ENCODE peak calls at places on chromosomes 11 and 22, in five cellular contexts. C is OCI-LY7, X is upper lobe of left lung, T is HCT116, Q is thoracic aorta. M is an unnamed sample.

GRCh38 chr11:18016789-18017188 is 3.9 kb upstream of the SERGEF start:
- DNase-seq in C (no peak), X (no peak), T (no peak), Q (no peak), M (no peak)

GRCh38 chr22:21101877-21102638 is 56.3 kb downstream of the LRRC74B start:
- DNase-seq in C (no peak), X (no peak), T (no peak), Q (no peak), M (no peak)

GRCh38 chr11:47376543-47377371 is 1.6 kb downstream of the SPI1 start:
- DNase-seq in C (peak), X (peak), T (no peak), Q (no peak), M (no peak)

GRCh38 chr11:69874984-69875673 is 55.9 kb upstream of the FGF3 start:
- DNase-seq in C (no peak), X (peak), T (no peak), Q (no peak), M (no peak)

GRCh38 chr22:42154731-42155543 is 24.3 kb upstream of the CYP2D6 start:
- DNase-seq in C (no peak), X (no peak), T (no peak), Q (no peak), M (no peak)

GRCh38 chr11:104731890-104732289 is 166.4 kb downstream of the CASP12 start:
- DNase-seq in C (no peak), X (no peak), T (no peak), Q (no peak), M (no peak)

GRCh38 chr11:14969922-14970323 is 2.2 kb downstream of the CALCA start:
- DNase-seq in C (peak), X (peak), T (peak), Q (no peak), M (no peak)

GRCh38 chr22:44448271-44448780 is 49.7 kb downstream of the RTL6 start:
- DNase-seq in C (no peak), X (no peak), T (no peak), Q (peak), M (peak)

GRCh38 chr11:36488096-36488495 is 22.0 kb downstream of the TRAF6 start:
- DNase-seq in C (peak), X (no peak), T (no peak), Q (no peak), M (no peak)

GRCh38 chr22:44393066-44393465 is 80.3 kb upstream of the SHISAL1 start:
- DNase-seq in C (no peak), X (no peak), T (no peak), Q (no peak), M (no peak)

GRCh38 chr22:39518996-39519680 is 1.2 kb upstream of the ATF4 start:
- DNase-seq in C (peak), X (no peak), T (no peak), Q (no peak), M (peak)

GRCh38 chr11:125312812-125313211 is 148.3 kb downstream of the PKNOX2 start:
- DNase-seq in C (no peak), X (no peak), T (no peak), Q (no peak), M (no peak)

GRCh38 chr11:111788051-111788450 is 21.9 kb upstream of the PPP2R1B start:
- DNase-seq in C (no peak), X (no peak), T (no peak), Q (no peak), M (no peak)

GRCh38 chr11:124608146-124608545 is 3.1 kb upstream of the PANX3 start:
- DNase-seq in C (no peak), X (no peak), T (no peak), Q (no peak), M (no peak)

GRCh38 chr11:29518389-29519174 is 498.2 kb downstream of the KCNA4 start:
- DNase-seq in C (peak), X (no peak), T (no peak), Q (no peak), M (no peak)

GRCh38 chr11:61539958-61540357 is 31.4 kb downstream of the LRRC10B start:
- DNase-seq in C (no peak), X (no peak), T (no peak), Q (no peak), M (no peak)

GRCh38 chr11:116519499-116519898 is 253.3 kb downstream of the BUD13 start:
- DNase-seq in C (no peak), X (no peak), T (no peak), Q (no peak), M (no peak)

GRCh38 chr11:61972796-61973602 is 5.6 kb upstream of the FTH1 start:
- DNase-seq in C (no peak), X (peak), T (no peak), Q (no peak), M (no peak)

GRCh38 chr11:61149624-61150615 is 11.3 kb downstream of the VPS37C start:
- DNase-seq in C (no peak), X (no peak), T (no peak), Q (no peak), M (no peak)

GRCh38 chr11:66871521-66871901 is 14.6 kb downstream of the LRFN4 start:
- DNase-seq in C (no peak), X (peak), T (no peak), Q (no peak), M (no peak)

GRCh38 chr22:26259510-26259909 is 90.2 kb downstream of the SEZ6L start:
- DNase-seq in C (peak), X (no peak), T (peak), Q (no peak), M (peak)

GRCh38 chr22:24741357-24741756 is 33.2 kb downstream of the PIWIL3 start:
- DNase-seq in C (no peak), X (no peak), T (no peak), Q (no peak), M (no peak)

GRCh38 chr11:74019860-74020259 is 11.0 kb upstream of the UCP3 start:
- DNase-seq in C (no peak), X (no peak), T (no peak), Q (no peak), M (peak)

GRCh38 chr22:24440718-24441405 is 13.5 kb downstream of the ADORA2A start:
- DNase-seq in C (no peak), X (no peak), T (no peak), Q (no peak), M (no peak)

GRCh38 chr11:127000291-127000968 is at the start of gene KIRREL3:
- DNase-seq in C (no peak), X (peak), T (no peak), Q (no peak), M (peak)

GRCh38 chr11:17221968-17222367 is 14.2 kb upstream of the PIK3C2A start:
- DNase-seq in C (no peak), X (no peak), T (no peak), Q (no peak), M (peak)

GRCh38 chr11:12001152-12001551 is 7.3 kb downstream of the DKK3 start:
- DNase-seq in C (no peak), X (no peak), T (no peak), Q (no peak), M (no peak)

GRCh38 chr11:111635706-111636045 is 33.4 kb downstream of the SIK2 start:
- DNase-seq in C (no peak), X (no peak), T (no peak), Q (no peak), M (peak)

GRCh38 chr11:68358416-68358815 is 46.0 kb downstream of the LRP5 start:
- DNase-seq in C (no peak), X (no peak), T (no peak), Q (no peak), M (no peak)

GRCh38 chr22:28882545-28882877 is 861 bp upstream of the ZNRF3 start:
- DNase-seq in C (peak), X (no peak), T (peak), Q (no peak), M (no peak)

GRCh38 chr22:43777204-43777671 is 34.9 kb downstream of the EFCAB6 start:
- DNase-seq in C (no peak), X (no peak), T (no peak), Q (no peak), M (peak)

GRCh38 chr11:8066911-8067455 is 14.0 kb upstream of the TUB start:
- DNase-seq in C (no peak), X (no peak), T (no peak), Q (no peak), M (no peak)

GRCh38 chr22:40605676-40606250 is 30.8 kb downstream of the MRTFA start:
- DNase-seq in C (no peak), X (no peak), T (no peak), Q (no peak), M (peak)

GRCh38 chr11:73957654-73958361 is 7.0 kb downstream of the DNAJB13 start:
- DNase-seq in C (peak), X (no peak), T (no peak), Q (no peak), M (no peak)

GRCh38 chr11:6476571-6476970 is 2.8 kb upstream of the TRIM3 start:
- DNase-seq in C (no peak), X (no peak), T (no peak), Q (no peak), M (no peak)

GRCh38 chr11:133659542-133660201 is 127.4 kb upstream of the OPCML start:
- DNase-seq in C (no peak), X (no peak), T (no peak), Q (no peak), M (no peak)

GRCh38 chr22:17596226-17596625 is 32.3 kb downstream of the ATP6V1E1 start:
- DNase-seq in C (no peak), X (no peak), T (no peak), Q (no peak), M (no peak)

GRCh38 chr22:17601031-17601430 is 27.5 kb downstream of the ATP6V1E1 start:
- DNase-seq in C (no peak), X (no peak), T (no peak), Q (no peak), M (no peak)

GRCh38 chr22:17597217-17597616 is 31.3 kb downstream of the ATP6V1E1 start:
- DNase-seq in C (no peak), X (no peak), T (no peak), Q (no peak), M (peak)

DNA sequence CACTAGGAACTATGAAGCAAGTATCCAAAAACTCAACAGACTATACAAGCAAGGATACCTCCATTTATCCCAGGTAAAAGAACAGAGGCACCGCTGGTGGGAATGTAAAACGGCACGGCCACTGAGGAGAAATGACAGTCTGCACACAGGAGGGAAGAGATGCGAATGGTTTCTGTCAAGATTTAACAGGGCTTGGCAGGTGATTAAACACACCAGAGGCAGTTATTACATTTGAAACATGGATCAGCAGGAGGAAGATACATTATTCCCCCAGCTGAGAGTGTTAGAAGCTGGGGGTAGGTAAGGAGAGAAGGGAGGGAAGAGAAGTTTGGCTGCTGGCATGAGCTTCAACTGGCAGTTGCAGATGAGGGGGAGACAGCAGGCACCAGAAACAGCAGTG is 30.2 kb downstream of the ATP6V1E1 start:
- DNase-seq in C (no peak), X (no peak), T (no peak), Q (no peak), M (no peak)
- H3K27ac ChIP-seq in C (no peak), X (no peak), T (no peak), Q (no peak), M (no peak)

DNA sequence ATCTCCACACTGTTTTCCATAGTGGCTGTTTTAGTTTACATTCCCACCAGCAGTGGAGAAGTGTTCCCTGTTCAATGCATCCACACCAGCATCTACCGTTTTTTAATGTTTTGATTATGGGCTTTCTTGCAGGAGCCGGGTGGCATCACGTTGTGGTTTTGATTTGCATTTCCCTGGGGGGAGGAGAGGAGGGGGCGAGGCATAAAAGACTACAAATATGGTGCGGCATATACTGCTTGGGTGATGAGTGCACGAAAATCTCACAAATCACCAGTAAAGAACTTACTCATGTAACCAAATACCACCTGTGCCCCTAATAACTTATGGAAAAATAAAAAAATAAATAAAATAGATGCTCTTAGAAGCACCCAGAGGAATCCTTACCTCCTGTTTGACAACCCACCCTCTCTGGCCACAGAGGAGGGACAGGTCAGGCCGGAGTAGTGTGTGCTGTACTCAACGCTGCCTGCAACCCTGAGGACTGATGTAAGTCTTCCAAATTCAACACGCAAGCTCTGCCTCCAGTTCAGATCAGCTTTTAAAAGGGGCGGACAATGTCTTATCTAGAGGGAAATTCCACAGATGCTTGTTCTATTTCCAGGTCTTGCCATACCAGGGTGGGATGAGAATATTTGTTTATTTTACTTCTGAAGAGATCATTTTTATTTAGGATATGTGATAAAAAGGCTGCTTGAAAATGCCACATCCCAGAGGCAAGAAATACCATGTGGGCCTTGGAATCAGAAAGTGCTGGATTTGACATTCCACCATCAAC is 329.6 kb upstream of the B3GAT1 start:
- DNase-seq in C (no peak), X (no peak), T (no peak), Q (no peak), M (peak)
- H3K27ac ChIP-seq in C (no peak), X (no peak), T (no peak), Q (peak), M (peak)

GRCh38 chr11:78268516-78269410 is 80.0 kb downstream of the USP35 start:
- DNase-seq in C (no peak), X (no peak), T (no peak), Q (no peak), M (peak)
- H3K27ac ChIP-seq in C (no peak), X (peak), T (no peak), Q (peak), M (no peak)

GRCh38 chr22:36445158-36445668 is 36.2 kb downstream of the TXN2 start:
- DNase-seq in C (no peak), X (no peak), T (no peak), Q (no peak), M (peak)
- H3K27ac ChIP-seq in C (no peak), X (peak), T (no peak), Q (no peak), M (peak)

GRCh38 chr22:31622980-31623379 is 39.0 kb downstream of the PISD start:
- DNase-seq in C (no peak), X (no peak), T (no peak), Q (no peak), M (no peak)
- H3K27ac ChIP-seq in C (no peak), X (peak), T (no peak), Q (no peak), M (no peak)

GRCh38 chr22:38467438-38467903 is 425 bp upstream of the KDELR3 start:
- DNase-seq in C (no peak), X (peak), T (no peak), Q (no peak), M (no peak)

GRCh38 chr22:38468761-38469305 is 937 bp downstream of the KDELR3 start:
- DNase-seq in C (no peak), X (peak), T (no peak), Q (no peak), M (no peak)

GRCh38 chr22:38469306-38469781 is 1.4 kb downstream of the KDELR3 start:
- DNase-seq in C (no peak), X (no peak), T (no peak), Q (no peak), M (no peak)

GRCh38 chr22:38465673-38466490 is 2.0 kb upstream of the KDELR3 start:
- DNase-seq in C (peak), X (no peak), T (no peak), Q (no peak), M (no peak)

GRCh38 chr22:38467904-38468760 is at the start of gene KDELR3:
- DNase-seq in C (no peak), X (peak), T (peak), Q (no peak), M (peak)
- H3K27ac ChIP-seq in C (no peak), X (no peak), T (peak), Q (no peak), M (peak)

DNA sequence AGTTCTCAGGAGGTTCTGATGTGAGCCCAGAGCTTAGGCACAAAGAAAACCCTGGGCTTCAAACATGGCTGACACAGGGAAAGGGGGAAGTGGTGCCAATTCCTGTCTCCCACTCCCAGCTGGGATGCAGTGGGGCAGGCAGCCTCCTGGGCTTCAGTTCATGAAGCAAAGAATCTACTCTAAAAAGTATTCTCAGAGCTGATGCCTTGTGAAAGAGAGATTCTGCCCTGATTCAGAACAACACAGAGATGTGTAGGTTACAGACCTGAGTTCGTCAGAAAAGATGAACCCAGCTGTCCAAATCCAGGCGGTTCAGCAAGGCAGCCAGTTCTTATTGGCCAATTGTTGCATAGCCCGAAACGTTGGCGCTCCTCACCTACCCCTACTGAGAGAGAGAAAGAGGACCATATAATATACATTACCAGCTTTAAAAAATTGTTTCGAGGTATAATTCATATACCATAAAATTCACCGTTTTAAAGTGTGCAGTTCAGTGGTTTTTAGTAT is 7.4 kb upstream of the TLCD5 start:
- DNase-seq in C (no peak), X (no peak), T (no peak), Q (no peak), M (no peak)
- H3K27ac ChIP-seq in C (no peak), X (peak), T (peak), Q (peak), M (no peak)

DNA sequence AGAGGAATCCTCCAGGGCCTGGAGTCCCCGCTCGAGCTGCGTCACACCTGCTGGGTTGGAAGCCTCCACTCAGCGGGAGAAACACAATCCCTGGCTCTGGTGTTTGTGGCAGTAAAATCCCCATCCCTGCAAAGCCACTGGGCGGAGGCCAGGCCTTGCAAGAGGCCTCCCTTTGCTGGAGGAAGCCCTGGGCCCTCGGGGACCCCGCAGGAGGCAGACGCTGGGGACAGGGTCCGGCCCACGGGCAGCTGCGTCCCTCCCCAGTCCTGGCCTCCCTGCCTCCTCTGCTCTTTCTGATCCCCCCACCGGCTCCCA is 194.7 kb downstream of the BRD1 start:
- DNase-seq in C (no peak), X (peak), T (no peak), Q (no peak), M (no peak)
- H3K27ac ChIP-seq in C (no peak), X (peak), T (no peak), Q (no peak), M (no peak)

DNA sequence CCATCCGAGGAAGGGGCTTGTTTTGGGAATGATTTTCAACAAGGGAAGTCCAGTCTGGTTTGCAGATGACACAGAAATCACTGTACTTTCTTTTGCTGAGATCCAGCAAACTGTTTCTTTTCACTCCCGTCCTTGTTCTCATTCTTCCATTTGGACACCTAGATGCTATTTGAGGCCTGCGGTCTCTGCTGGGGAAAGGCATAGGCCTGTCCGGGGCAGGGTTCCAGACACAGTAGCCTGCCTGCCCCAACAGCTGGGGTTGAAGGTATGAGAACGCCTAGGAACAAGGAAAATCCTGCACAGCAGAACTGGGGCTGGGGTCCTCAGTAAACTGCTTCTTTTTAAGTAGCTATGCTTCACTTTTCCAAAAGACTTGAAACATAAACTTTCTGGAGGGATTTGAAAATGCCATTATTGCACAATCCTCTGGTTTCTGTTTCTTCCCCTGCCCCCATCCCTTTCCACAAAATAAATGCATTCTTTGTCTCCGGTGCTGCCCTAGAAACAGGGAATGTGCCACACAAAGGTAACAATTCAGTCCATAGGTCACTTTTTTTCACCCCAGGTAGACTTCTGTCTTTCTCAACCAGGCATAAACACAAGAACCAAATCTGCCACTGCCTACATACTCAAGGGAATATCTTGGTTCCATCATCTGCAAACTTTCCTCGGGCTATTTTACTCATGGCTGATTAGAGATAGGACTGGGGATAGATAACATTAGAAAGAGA is 174.8 kb upstream of the MTMR2 start:
- DNase-seq in C (no peak), X (no peak), T (no peak), Q (no peak), M (no peak)
- H3K27ac ChIP-seq in C (no peak), X (peak), T (no peak), Q (peak), M (peak)